ENCODE peak calls at places on chromosome 12, in five cellular contexts. One of them, this sample, is unnamed.

GRCh38 chr12:132761032-132761910 is at the start of gene ANKLE2:
- DNase-seq in mammary epithelial cell: peak; percentile 61
- DNase-seq in PC-3: peak; percentile 60
- DNase-seq in trophoblast cell: peak; percentile 65
- DNase-seq in neuronal stem cell: peak; percentile 51
- DNase-seq in this sample: no peak

GRCh38 chr12:119661882-119662281 is 6.1 kb upstream of the PRKAB1 start:
- DNase-seq in mammary epithelial cell: no peak
- DNase-seq in PC-3: no peak
- DNase-seq in trophoblast cell: no peak
- DNase-seq in neuronal stem cell: no peak
- DNase-seq in this sample: no peak

GRCh38 chr12:7787574-7788315 is 1.5 kb upstream of the NANOG start:
- DNase-seq in mammary epithelial cell: no peak
- DNase-seq in PC-3: no peak
- DNase-seq in trophoblast cell: no peak
- DNase-seq in neuronal stem cell: no peak
- DNase-seq in this sample: no peak

GRCh38 chr12:24798335-24798734 is 150.6 kb downstream of the BCAT1 start:
- DNase-seq in mammary epithelial cell: no peak
- DNase-seq in PC-3: no peak
- DNase-seq in trophoblast cell: no peak
- DNase-seq in neuronal stem cell: no peak
- DNase-seq in this sample: no peak

GRCh38 chr12:109760031-109760929 is 46.7 kb downstream of the FAM222A start:
- DNase-seq in mammary epithelial cell: no peak
- DNase-seq in PC-3: no peak
- DNase-seq in trophoblast cell: no peak
- DNase-seq in neuronal stem cell: no peak
- DNase-seq in this sample: no peak

GRCh38 chr12:25130741-25131188 is 64.2 kb downstream of the DNAI7 start:
- DNase-seq in mammary epithelial cell: peak; percentile 26
- DNase-seq in PC-3: peak; percentile 60
- DNase-seq in trophoblast cell: peak; percentile 82
- DNase-seq in neuronal stem cell: peak; percentile 6
- DNase-seq in this sample: no peak

GRCh38 chr12:98970950-98971349 is 325.9 kb downstream of the APAF1 start:
- DNase-seq in mammary epithelial cell: no peak
- DNase-seq in PC-3: no peak
- DNase-seq in trophoblast cell: no peak
- DNase-seq in neuronal stem cell: no peak
- DNase-seq in this sample: no peak

GRCh38 chr12:40819427-40820108 is 127.3 kb downstream of the CNTN1 start:
- DNase-seq in mammary epithelial cell: no peak
- DNase-seq in PC-3: no peak
- DNase-seq in trophoblast cell: peak; percentile 5
- DNase-seq in neuronal stem cell: peak; percentile 40
- DNase-seq in this sample: peak; percentile 11

GRCh38 chr12:219891-220352 is 6.0 kb upstream of the SLC6A12 start:
- DNase-seq in mammary epithelial cell: no peak
- DNase-seq in PC-3: peak; percentile 56
- DNase-seq in trophoblast cell: peak; percentile 33
- DNase-seq in neuronal stem cell: peak; percentile 67
- DNase-seq in this sample: no peak

GRCh38 chr12:4355843-4356327 is 23.6 kb downstream of the FGF23 start:
- DNase-seq in mammary epithelial cell: peak; percentile 9
- DNase-seq in PC-3: peak; percentile 32
- DNase-seq in trophoblast cell: peak; percentile 63
- DNase-seq in neuronal stem cell: peak; percentile 36
- DNase-seq in this sample: peak; percentile 35

DNA sequence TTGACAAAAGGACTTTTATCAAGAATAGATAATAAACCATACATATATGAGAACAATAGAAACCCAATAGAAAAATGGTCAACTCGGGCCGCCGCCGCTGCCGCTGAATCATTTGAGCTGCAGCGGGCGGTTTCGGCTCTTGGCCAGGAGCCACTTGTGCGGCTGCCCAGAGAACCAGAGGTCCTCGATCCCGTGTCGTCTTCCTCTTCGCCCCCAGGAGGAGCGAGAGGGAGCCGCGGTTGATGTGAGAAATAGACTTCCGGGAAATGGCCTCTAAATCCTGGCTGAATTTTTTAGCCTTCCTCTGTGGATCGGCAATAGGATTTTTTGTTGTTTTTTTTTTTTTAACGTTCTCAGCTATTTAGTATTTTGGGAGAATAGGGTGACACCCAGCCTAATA is 44.8 kb downstream of the CPSF6 start:
- DNase-seq in mammary epithelial cell: peak; percentile 60
- DNase-seq in PC-3: peak; percentile 81
- DNase-seq in trophoblast cell: peak; percentile 74
- DNase-seq in neuronal stem cell: peak; percentile 12
- DNase-seq in this sample: no peak
- H3K9ac ChIP-seq in mammary epithelial cell: no peak overlapping the region
- H3K9ac ChIP-seq in PC-3: no peak overlapping the region
- H3K9ac ChIP-seq in trophoblast cell: no peak overlapping the region
- H3K9ac ChIP-seq in neuronal stem cell: no peak overlapping the region
- H3K9ac ChIP-seq in this sample: no peak overlapping the region

GRCh38 chr12:32839828-32840227 is 56.7 kb downstream of the PKP2 start:
- DNase-seq in mammary epithelial cell: no peak
- DNase-seq in PC-3: no peak
- DNase-seq in trophoblast cell: no peak
- DNase-seq in neuronal stem cell: no peak
- DNase-seq in this sample: no peak

GRCh38 chr12:32846053-32846452 is 50.5 kb downstream of the PKP2 start:
- DNase-seq in mammary epithelial cell: no peak
- DNase-seq in PC-3: no peak
- DNase-seq in trophoblast cell: no peak
- DNase-seq in neuronal stem cell: no peak
- DNase-seq in this sample: no peak

GRCh38 chr12:32841061-32841460 is 55.5 kb downstream of the PKP2 start:
- DNase-seq in mammary epithelial cell: no peak
- DNase-seq in PC-3: no peak
- DNase-seq in trophoblast cell: no peak
- DNase-seq in neuronal stem cell: no peak
- DNase-seq in this sample: no peak

GRCh38 chr12:32847287-32847686 is 49.3 kb downstream of the PKP2 start:
- DNase-seq in mammary epithelial cell: no peak
- DNase-seq in PC-3: no peak
- DNase-seq in trophoblast cell: no peak
- DNase-seq in neuronal stem cell: no peak
- DNase-seq in this sample: no peak

GRCh38 chr12:32843528-32844095 is 53.0 kb downstream of the PKP2 start:
- DNase-seq in mammary epithelial cell: peak; percentile 42
- DNase-seq in PC-3: no peak
- DNase-seq in trophoblast cell: no peak
- DNase-seq in neuronal stem cell: peak; percentile 26
- DNase-seq in this sample: no peak
- H3K27ac ChIP-seq in mammary epithelial cell: no peak overlapping the region
- H3K27ac ChIP-seq in PC-3: no peak overlapping the region
- H3K27ac ChIP-seq in trophoblast cell: no peak overlapping the region
- H3K27ac ChIP-seq in neuronal stem cell: peak overlapping the region; percentile 72
- H3K27ac ChIP-seq in this sample: no peak overlapping the region

GRCh38 chr12:78034025-78034424 is 203.3 kb downstream of the NAV3 start:
- DNase-seq in mammary epithelial cell: no peak
- DNase-seq in PC-3: no peak
- DNase-seq in trophoblast cell: peak; percentile 70
- DNase-seq in neuronal stem cell: no peak
- DNase-seq in this sample: no peak

GRCh38 chr12:78038541-78038940 is 207.8 kb downstream of the NAV3 start:
- DNase-seq in mammary epithelial cell: no peak
- DNase-seq in PC-3: no peak
- DNase-seq in trophoblast cell: no peak
- DNase-seq in neuronal stem cell: no peak
- DNase-seq in this sample: no peak

GRCh38 chr12:78036889-78037288 is 206.2 kb downstream of the NAV3 start:
- DNase-seq in mammary epithelial cell: no peak
- DNase-seq in PC-3: no peak
- DNase-seq in trophoblast cell: no peak
- DNase-seq in neuronal stem cell: no peak
- DNase-seq in this sample: no peak

GRCh38 chr12:78037707-78038106 is 207.0 kb downstream of the NAV3 start:
- DNase-seq in mammary epithelial cell: no peak
- DNase-seq in PC-3: no peak
- DNase-seq in trophoblast cell: no peak
- DNase-seq in neuronal stem cell: no peak
- DNase-seq in this sample: no peak

GRCh38 chr12:78035913-78036658 is 205.4 kb downstream of the NAV3 start:
- DNase-seq in mammary epithelial cell: peak; percentile 2
- DNase-seq in PC-3: no peak
- DNase-seq in trophoblast cell: no peak
- DNase-seq in neuronal stem cell: no peak
- DNase-seq in this sample: no peak
- H3K9ac ChIP-seq in mammary epithelial cell: no peak overlapping the region
- H3K9ac ChIP-seq in PC-3: no peak overlapping the region
- H3K9ac ChIP-seq in trophoblast cell: no peak overlapping the region
- H3K9ac ChIP-seq in neuronal stem cell: no peak overlapping the region
- H3K9ac ChIP-seq in this sample: no peak overlapping the region

GRCh38 chr12:49515266-49515665 is 23.6 kb upstream of the KCNH3 start:
- DNase-seq in mammary epithelial cell: peak; percentile 73
- DNase-seq in PC-3: peak; percentile 88
- DNase-seq in trophoblast cell: no peak
- DNase-seq in neuronal stem cell: no peak
- DNase-seq in this sample: no peak
- H3K27ac ChIP-seq in mammary epithelial cell: peak overlapping the region; percentile 44
- H3K27ac ChIP-seq in PC-3: peak overlapping the region; percentile 44
- H3K27ac ChIP-seq in trophoblast cell: no peak overlapping the region
- H3K27ac ChIP-seq in neuronal stem cell: no peak overlapping the region
- H3K27ac ChIP-seq in this sample: no peak overlapping the region

GRCh38 chr12:48958049-48958388 is 732 bp upstream of the ARF3 start:
- DNase-seq in mammary epithelial cell: no peak
- DNase-seq in PC-3: no peak
- DNase-seq in trophoblast cell: no peak
- DNase-seq in neuronal stem cell: no peak
- DNase-seq in this sample: no peak
- H3K9ac ChIP-seq in mammary epithelial cell: peak overlapping the region; percentile 55
- H3K9ac ChIP-seq in PC-3: peak overlapping the region; percentile 89
- H3K9ac ChIP-seq in trophoblast cell: no peak overlapping the region
- H3K9ac ChIP-seq in neuronal stem cell: no peak overlapping the region
- H3K9ac ChIP-seq in this sample: peak overlapping the region; percentile 87

GRCh38 chr12:47755655-47756562 is 2.8 kb downstream of the RAPGEF3 start:
- DNase-seq in mammary epithelial cell: no peak
- DNase-seq in PC-3: no peak
- DNase-seq in trophoblast cell: peak; percentile 32
- DNase-seq in neuronal stem cell: no peak
- DNase-seq in this sample: no peak

GRCh38 chr12:47758584-47758833 is 171 bp downstream of the RAPGEF3 start:
- DNase-seq in mammary epithelial cell: no peak
- DNase-seq in PC-3: no peak
- DNase-seq in trophoblast cell: no peak
- DNase-seq in neuronal stem cell: no peak
- DNase-seq in this sample: no peak

GRCh38 chr12:47757840-47758583 is 668 bp downstream of the RAPGEF3 start:
- DNase-seq in mammary epithelial cell: no peak
- DNase-seq in PC-3: no peak
- DNase-seq in trophoblast cell: peak; percentile 37
- DNase-seq in neuronal stem cell: no peak
- DNase-seq in this sample: no peak

GRCh38 chr12:47758834-47759690 is at the start of gene RAPGEF3:
- DNase-seq in mammary epithelial cell: peak; percentile 85
- DNase-seq in PC-3: peak; percentile 87
- DNase-seq in trophoblast cell: peak; percentile 76
- DNase-seq in neuronal stem cell: peak; percentile 63
- DNase-seq in this sample: no peak

DNA sequence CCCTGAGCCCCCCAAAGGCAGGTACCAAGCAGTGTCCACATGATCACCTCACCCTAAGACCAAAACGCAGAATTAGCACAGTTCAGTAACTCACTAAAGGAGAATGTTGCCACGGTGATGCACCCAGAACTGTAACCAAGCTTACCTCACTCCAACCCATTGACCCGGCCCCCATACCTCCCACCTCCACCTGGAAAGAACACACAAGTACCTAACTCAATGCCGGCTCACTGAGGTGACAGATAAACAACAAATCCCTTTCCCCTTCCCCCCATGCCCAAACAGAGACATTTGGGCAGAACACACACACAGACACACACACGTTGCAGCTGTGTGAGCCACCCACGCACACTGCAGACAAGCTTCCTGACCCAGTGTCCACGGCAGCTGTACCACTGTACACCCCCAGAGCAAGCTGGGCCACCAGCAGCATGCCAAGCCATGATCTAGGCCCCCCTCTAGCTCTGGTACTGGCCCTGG is 1.3 kb downstream of the RAPGEF3 start:
- DNase-seq in mammary epithelial cell: no peak
- DNase-seq in PC-3: no peak
- DNase-seq in trophoblast cell: no peak
- DNase-seq in neuronal stem cell: no peak
- DNase-seq in this sample: no peak
- H3K27ac ChIP-seq in mammary epithelial cell: no peak overlapping the region
- H3K27ac ChIP-seq in PC-3: no peak overlapping the region
- H3K27ac ChIP-seq in trophoblast cell: no peak overlapping the region
- H3K27ac ChIP-seq in neuronal stem cell: no peak overlapping the region
- H3K27ac ChIP-seq in this sample: no peak overlapping the region